ENCODE peak calls at places on chromosomes 2 and 18, in seven cellular contexts. A is SK-N-SH, C is HepG2, H is HCT116, J is K562, M is H1, O is GM12878. T is an unnamed sample.
A peak's percentile ranks its signal among the peaks of the same experiment; 100 is the strongest.

GRCh38 chr2:66236067-66236705 is 198.7 kb upstream of the MEIS1 start:
- DNase-seq in A (no peak), C (no peak), H (no peak), J (no peak), M (no peak), O (no peak), T (no peak)

GRCh38 chr2:217314021-217314460 is 454.2 kb upstream of the TNP1 start:
- DNase-seq in A (no peak), C (no peak), H (no peak), J (no peak), M (no peak), O (no peak), T (peak; percentile 16)

GRCh38 chr18:76351961-76352581 is 143.0 kb downstream of the ZNF516 start:
- DNase-seq in A (peak; percentile 92), C (peak; percentile 80), H (no peak), J (no peak), M (no peak), O (no peak), T (peak; percentile 48)

GRCh38 chr2:64989126-64989981 is at the start of gene SLC1A4:
- DNase-seq in A (peak; percentile 97), C (peak; percentile 82), H (peak; percentile 27), J (peak; percentile 96), M (peak; percentile 65), O (no peak), T (peak; percentile 92)

GRCh38 chr2:164369416-164369815 is 251.9 kb downstream of the GRB14 start:
- DNase-seq in A (no peak), C (no peak), H (no peak), J (no peak), M (no peak), O (no peak), T (no peak)

GRCh38 chr2:238242731-238243495 is 3.1 kb upstream of the HES6 start:
- DNase-seq in A (peak; percentile 67), C (peak; percentile 70), H (no peak), J (no peak), M (no peak), O (no peak), T (no peak)

GRCh38 chr2:137155351-137156104 is 390.2 kb downstream of the THSD7B start:
- DNase-seq in A (no peak), C (no peak), H (no peak), J (no peak), M (no peak), O (no peak), T (no peak)

GRCh38 chr2:217951091-217951490 is 51.7 kb downstream of the TNS1 start:
- DNase-seq in A (no peak), C (no peak), H (no peak), J (no peak), M (no peak), O (no peak), T (no peak)

DNA sequence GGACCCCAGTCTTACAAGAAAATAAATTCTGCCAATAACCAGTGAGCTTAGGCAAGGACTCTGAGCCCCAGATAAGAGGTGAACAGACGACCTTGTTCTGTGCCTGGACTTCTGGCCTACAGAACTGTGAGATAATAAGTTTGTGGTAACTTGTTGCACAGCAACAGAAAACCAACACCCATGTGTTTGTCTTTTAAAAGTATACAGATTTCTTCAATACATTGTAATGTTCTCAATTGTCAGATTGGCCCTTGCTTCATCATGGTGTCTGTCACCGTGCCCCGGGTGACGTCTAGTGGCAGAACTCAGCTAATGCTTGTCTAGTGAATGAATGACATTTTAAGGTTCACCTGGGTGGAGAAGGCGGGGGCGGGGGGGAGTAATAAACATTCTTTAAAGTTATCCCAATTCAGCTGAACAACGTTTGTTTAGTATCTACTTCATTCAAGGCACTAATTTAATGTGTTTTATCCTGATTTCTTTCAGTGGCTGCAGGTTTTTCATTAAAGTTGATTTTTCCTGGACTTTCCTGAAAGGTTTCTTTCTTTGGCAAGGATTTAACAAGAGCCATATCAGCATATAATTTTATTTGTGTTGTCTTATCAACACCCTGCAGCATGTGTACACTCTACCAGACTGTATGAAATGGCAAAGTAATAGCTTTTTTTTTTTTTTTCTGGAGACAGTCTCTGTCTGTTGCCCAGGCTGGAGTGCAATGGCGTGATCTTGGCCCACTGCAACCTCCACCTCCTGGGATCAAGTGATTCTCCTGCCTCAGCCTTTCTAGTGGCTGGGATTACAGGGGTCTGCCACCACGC is 123.8 kb upstream of the DLX2 start:
- DNase-seq in A (no peak), C (peak; percentile 63), H (no peak), J (peak; percentile 54), M (no peak), O (no peak), T (peak; percentile 69)
- TF ChIP-seq JUND in A (no peak), C (no peak), H (no peak), J (peak; percentile 15), M (no peak), O (no peak), T (no peak)

GRCh38 chr2:7899923-7900322 is 781.9 kb upstream of the ID2 start:
- DNase-seq in A (no peak), C (no peak), H (no peak), J (no peak), M (no peak), O (no peak), T (peak; percentile 47)

GRCh38 chr2:7902251-7902765 is 779.5 kb upstream of the ID2 start:
- DNase-seq in A (no peak), C (no peak), H (no peak), J (no peak), M (no peak), O (no peak), T (no peak)

GRCh38 chr2:7900593-7900992 is 781.3 kb upstream of the ID2 start:
- DNase-seq in A (no peak), C (no peak), H (no peak), J (no peak), M (no peak), O (no peak), T (no peak)

GRCh38 chr2:7895356-7895755 is 786.5 kb upstream of the ID2 start:
- DNase-seq in A (no peak), C (no peak), H (no peak), J (no peak), M (no peak), O (no peak), T (no peak)

GRCh38 chr2:7899241-7899640 is 782.6 kb upstream of the ID2 start:
- DNase-seq in A (peak; percentile 36), C (no peak), H (no peak), J (no peak), M (no peak), O (no peak), T (no peak)
- TF ChIP-seq JUND in A (no peak), C (no peak), H (no peak), J (no peak), M (no peak), O (no peak), T (no peak)

DNA sequence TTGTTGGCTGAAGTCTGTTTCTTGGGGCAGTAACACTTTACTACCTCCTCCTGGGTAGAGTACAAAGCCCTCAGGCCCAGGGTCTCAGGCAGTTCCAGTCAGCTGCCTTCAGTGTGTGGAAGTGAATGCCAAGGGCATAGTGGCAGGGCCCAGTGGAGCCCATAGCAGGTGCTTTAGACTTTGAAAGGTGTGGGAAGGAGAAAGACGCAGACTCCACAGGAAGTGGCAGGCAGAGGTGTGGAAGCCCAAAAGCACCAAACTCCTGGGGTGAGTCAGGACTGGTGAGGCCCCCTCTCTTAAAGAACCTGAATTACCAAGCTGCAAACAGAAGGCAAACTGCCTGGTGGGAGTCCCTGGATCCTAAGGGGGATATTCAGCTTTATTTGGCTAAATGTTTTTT is 45.3 kb downstream of the ADAM23 start:
- DNase-seq in A (no peak), C (no peak), H (no peak), J (no peak), M (no peak), O (no peak), T (no peak)
- TF ChIP-seq JUND in A (no peak), C (no peak), H (no peak), J (no peak), M (no peak), O (no peak), T (no peak)

GRCh38 chr2:50125230-50125629 is 906.7 kb downstream of the NRXN1 start:
- DNase-seq in A (no peak), C (no peak), H (no peak), J (no peak), M (no peak), O (no peak), T (no peak)

GRCh38 chr2:50126845-50127244 is 905.1 kb downstream of the NRXN1 start:
- DNase-seq in A (peak; percentile 14), C (no peak), H (no peak), J (no peak), M (no peak), O (no peak), T (peak; percentile 66)

DNA sequence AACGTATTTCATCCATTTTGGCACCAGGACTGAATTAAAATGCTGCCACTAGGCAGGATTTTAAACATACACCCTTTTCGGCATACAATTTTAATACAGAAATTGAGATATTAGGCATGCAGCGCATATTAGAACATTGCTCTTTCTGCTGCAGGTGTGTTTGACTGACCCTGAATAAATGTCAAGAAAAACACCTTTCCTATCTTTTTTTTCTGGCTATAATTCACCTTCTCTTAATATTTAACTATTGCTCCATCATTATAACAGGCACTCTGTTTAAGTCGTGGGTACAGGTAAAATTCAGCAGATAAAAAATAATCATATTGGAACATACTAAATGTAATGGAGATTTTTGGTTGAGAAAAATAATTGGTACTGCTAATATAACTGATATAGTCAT is 905.9 kb downstream of the NRXN1 start:
- DNase-seq in A (no peak), C (no peak), H (no peak), J (no peak), M (no peak), O (no peak), T (no peak)
- TF ChIP-seq JUND in A (no peak), C (no peak), H (no peak), J (no peak), M (no peak), O (no peak), T (no peak)

GRCh38 chr2:219995409-219995808 is 368.0 kb downstream of the SLC4A3 start:
- DNase-seq in A (no peak), C (no peak), H (no peak), J (no peak), M (no peak), O (no peak), T (no peak)

GRCh38 chr2:219996366-219996765 is 368.9 kb downstream of the SLC4A3 start:
- DNase-seq in A (no peak), C (no peak), H (no peak), J (no peak), M (no peak), O (no peak), T (no peak)

GRCh38 chr2:219998099-219998498 is 370.7 kb downstream of the SLC4A3 start:
- DNase-seq in A (no peak), C (no peak), H (no peak), J (no peak), M (peak; percentile 51), O (no peak), T (peak; percentile 15)

GRCh38 chr2:219998714-219999227 is 371.3 kb downstream of the SLC4A3 start:
- DNase-seq in A (peak; percentile 4), C (no peak), H (no peak), J (peak; percentile 5), M (no peak), O (no peak), T (no peak)

GRCh38 chr2:219997341-219997851 is 370.0 kb downstream of the SLC4A3 start:
- DNase-seq in A (peak; percentile 2), C (no peak), H (no peak), J (peak; percentile 6), M (peak; percentile 94), O (no peak), T (peak; percentile 58)
- TF ChIP-seq JUND in A (no peak), C (no peak), H (no peak), J (no peak), M (no peak), O (no peak), T (no peak)

T was measured in T47D.